ENCODE peak calls at places on chromosomes 3 and 15, in ten cellular contexts. L, J, Q, S, Z, T, I, X, N and E are unnamed samples.

GRCh38 chr3:158110658-158111018 is 749 bp downstream of the RSRC1 start:
- DNase-seq in L (no peak), J (no peak), Q (no peak), S (no peak), Z (no peak), T (no peak), I (no peak), X (no peak), N (no peak), E (peak)

GRCh38 chr15:87778358-87778757 is 478.2 kb downstream of the NTRK3 start:
- DNase-seq in L (no peak), J (no peak), Q (no peak), S (no peak), Z (no peak), T (no peak), I (no peak), X (no peak), N (no peak), E (no peak)

GRCh38 chr3:37907906-37908305 is 46.2 kb downstream of the CTDSPL start:
- DNase-seq in L (no peak), J (no peak), Q (no peak), S (no peak), Z (no peak), T (no peak), I (peak), X (no peak), N (no peak), E (peak)

GRCh38 chr3:141740349-141740748 is 2.3 kb downstream of the RNF7 start:
- DNase-seq in L (no peak), J (no peak), Q (no peak), S (no peak), Z (no peak), T (no peak), I (no peak), X (no peak), N (no peak), E (no peak)

GRCh38 chr15:83380026-83380425 is 67.1 kb upstream of the SH3GL3 start:
- DNase-seq in L (no peak), J (no peak), Q (no peak), S (no peak), Z (no peak), T (no peak), I (no peak), X (no peak), N (no peak), E (no peak)

GRCh38 chr15:65653781-65654521 is 32.2 kb downstream of the SLC24A1 start:
- DNase-seq in L (peak), J (no peak), Q (no peak), S (no peak), Z (no peak), T (no peak), I (no peak), X (no peak), N (no peak), E (no peak)

GRCh38 chr15:73570355-73571032 is 62.7 kb downstream of the NPTN start:
- DNase-seq in L (no peak), J (no peak), Q (no peak), S (no peak), Z (no peak), T (no peak), I (no peak), X (no peak), N (no peak), E (no peak)

GRCh38 chr3:161371441-161372320 is at the start of gene SPTSSB:
- DNase-seq in L (peak), J (peak), Q (peak), S (peak), Z (peak), T (no peak), I (peak), X (peak), N (no peak), E (peak)

GRCh38 chr3:184602406-184603155 is 41.0 kb downstream of the EPHB3 start:
- DNase-seq in L (no peak), J (no peak), Q (no peak), S (no peak), Z (no peak), T (no peak), I (no peak), X (no peak), N (no peak), E (no peak)

GRCh38 chr15:56794150-56794922 is 61.0 kb upstream of the ZNF280D start:
- DNase-seq in L (peak), J (no peak), Q (no peak), S (no peak), Z (no peak), T (no peak), I (no peak), X (no peak), N (no peak), E (no peak)

GRCh38 chr15:51775967-51776816 is 24.8 kb downstream of the TMOD2 start:
- DNase-seq in L (peak), J (peak), Q (peak), S (peak), Z (no peak), T (peak), I (peak), X (peak), N (no peak), E (peak)

GRCh38 chr3:152843955-152844354 is 9.0 kb downstream of the P2RY1 start:
- DNase-seq in L (no peak), J (no peak), Q (no peak), S (no peak), Z (no peak), T (no peak), I (no peak), X (no peak), N (no peak), E (no peak)

GRCh38 chr3:77917225-77917624 is 877.3 kb downstream of the ROBO2 start:
- DNase-seq in L (no peak), J (no peak), Q (no peak), S (no peak), Z (no peak), T (no peak), I (no peak), X (no peak), N (no peak), E (no peak)